ENCODE peak calls at places on chromosome 11, in four cellular contexts. One of them, this sample, is unnamed.

GRCh38 chr11:117443269-117444186 is 115.9 kb downstream of the CEP164 start:
- DNase-seq in GM12891: no peak
- DNase-seq in GM12878: no peak
- DNase-seq in K562: peak; percentile 66
- DNase-seq in this sample: peak; percentile 25

GRCh38 chr11:85751738-85752137 is 59.2 kb downstream of the SYTL2 start:
- DNase-seq in GM12878: no peak
- DNase-seq in GM12891: no peak
- DNase-seq in K562: no peak
- DNase-seq in this sample: no peak

GRCh38 chr11:84396521-84396920 is 1110.4 kb upstream of the CCDC90B start:
- DNase-seq in GM12878: no peak
- DNase-seq in K562: no peak
- DNase-seq in GM12891: no peak
- DNase-seq in this sample: no peak

GRCh38 chr11:47437746-47438418 is 11.1 kb downstream of the RAPSN start:
- DNase-seq in GM12878: no peak
- DNase-seq in K562: no peak
- DNase-seq in GM12891: no peak
- DNase-seq in this sample: no peak

GRCh38 chr11:47105541-47105940 is 71.1 kb downstream of the ARFGAP2 start:
- DNase-seq in K562: no peak
- DNase-seq in GM12891: no peak
- DNase-seq in GM12878: no peak
- DNase-seq in this sample: no peak

GRCh38 chr11:130666781-130667251 is 218.4 kb downstream of the ADAMTS15 start:
- DNase-seq in GM12891: no peak
- DNase-seq in GM12878: no peak
- DNase-seq in K562: no peak
- DNase-seq in this sample: no peak

GRCh38 chr11:1970956-1971355 is 23.8 kb downstream of the MRPL23 start:
- DNase-seq in GM12878: no peak
- DNase-seq in K562: no peak
- DNase-seq in GM12891: no peak
- DNase-seq in this sample: no peak

GRCh38 chr11:66531841-66532240 is 14.0 kb downstream of the ZDHHC24 start:
- DNase-seq in GM12891: no peak
- DNase-seq in K562: no peak
- DNase-seq in GM12878: no peak
- DNase-seq in this sample: no peak

GRCh38 chr11:60908803-60909202 is 2.4 kb upstream of the PRPF19 start:
- DNase-seq in GM12878: no peak
- DNase-seq in K562: no peak
- DNase-seq in GM12891: no peak
- DNase-seq in this sample: no peak

GRCh38 chr11:78038697-78039313 is 15.7 kb upstream of the KCTD14 start:
- DNase-seq in K562: no peak
- DNase-seq in GM12878: no peak
- DNase-seq in GM12891: no peak
- DNase-seq in this sample: no peak

GRCh38 chr11:15113381-15113780 is 1.3 kb upstream of the INSC start:
- DNase-seq in GM12878: peak; percentile 73
- DNase-seq in K562: no peak
- DNase-seq in GM12891: peak; percentile 45
- DNase-seq in this sample: peak; percentile 6

GRCh38 chr11:17014774-17015638 is 792 bp upstream of the PLEKHA7 start:
- DNase-seq in K562: peak; percentile 22
- DNase-seq in GM12891: peak; percentile 55
- DNase-seq in GM12878: no peak
- DNase-seq in this sample: peak; percentile 19

GRCh38 chr11:59866397-59866796 is at the start of gene TCN1:
- DNase-seq in K562: no peak
- DNase-seq in GM12878: no peak
- DNase-seq in GM12891: no peak
- DNase-seq in this sample: peak; percentile 87

GRCh38 chr11:45807792-45808238 is 2.9 kb downstream of the SLC35C1 start:
- DNase-seq in K562: no peak
- DNase-seq in GM12891: no peak
- DNase-seq in GM12878: no peak
- DNase-seq in this sample: no peak

GRCh38 chr11:120149246-120149645 is 11.3 kb upstream of the TRIM29 start:
- DNase-seq in K562: no peak
- DNase-seq in GM12891: no peak
- DNase-seq in GM12878: no peak
- DNase-seq in this sample: no peak

GRCh38 chr11:131137046-131137445 is 220.8 kb upstream of the SNX19 start:
- DNase-seq in K562: no peak
- DNase-seq in GM12891: no peak
- DNase-seq in GM12878: no peak
- DNase-seq in this sample: no peak

GRCh38 chr11:45846174-45846675 is 1.1 kb upstream of the CRY2 start:
- DNase-seq in GM12891: no peak
- DNase-seq in GM12878: no peak
- DNase-seq in K562: no peak
- DNase-seq in this sample: no peak

GRCh38 chr11:61279934-61280656 is 15.0 kb downstream of the VWCE start:
- DNase-seq in K562: no peak
- DNase-seq in GM12891: no peak
- DNase-seq in GM12878: no peak
- DNase-seq in this sample: no peak

GRCh38 chr11:72671144-72672099 is 2.8 kb downstream of the PDE2A start:
- DNase-seq in GM12891: no peak
- DNase-seq in GM12878: no peak
- DNase-seq in K562: no peak
- DNase-seq in this sample: no peak

GRCh38 chr11:66467034-66467659 is 442 bp downstream of the PELI3 start:
- DNase-seq in GM12878: no peak
- DNase-seq in K562: no peak
- DNase-seq in GM12891: no peak
- DNase-seq in this sample: no peak

GRCh38 chr11:86070435-86071056 is 1.7 kb upstream of the PICALM start:
- DNase-seq in GM12878: no peak
- DNase-seq in K562: no peak
- DNase-seq in GM12891: no peak
- DNase-seq in this sample: no peak

GRCh38 chr11:104078995-104079394 is 42.6 kb downstream of the DDI1 start:
- DNase-seq in GM12878: no peak
- DNase-seq in GM12891: no peak
- DNase-seq in K562: no peak
- DNase-seq in this sample: no peak

GRCh38 chr11:127470485-127470884 is 469.9 kb upstream of the KIRREL3 start:
- DNase-seq in GM12891: no peak
- DNase-seq in K562: peak; percentile 8
- DNase-seq in GM12878: no peak
- DNase-seq in this sample: peak; percentile 10

GRCh38 chr11:46845740-46846509 is at the start of gene CKAP5:
- DNase-seq in GM12891: peak; percentile 91
- DNase-seq in K562: peak; percentile 94
- DNase-seq in GM12878: peak; percentile 56
- DNase-seq in this sample: peak; percentile 90

GRCh38 chr11:69382131-69383128 is 88.5 kb downstream of the MYEOV start:
- DNase-seq in GM12878: peak; percentile 36
- DNase-seq in K562: peak; percentile 98
- DNase-seq in GM12891: no peak
- DNase-seq in this sample: peak; percentile 88

GRCh38 chr11:128692750-128693578 is 908 bp upstream of the FLI1 start:
- DNase-seq in GM12891: peak; percentile 49
- DNase-seq in GM12878: no peak
- DNase-seq in K562: no peak
- DNase-seq in this sample: no peak

GRCh38 chr11:130327716-130328115 is 13.0 kb upstream of the ZBTB44 start:
- DNase-seq in GM12878: no peak
- DNase-seq in GM12891: no peak
- DNase-seq in K562: no peak
- DNase-seq in this sample: no peak

GRCh38 chr11:88229303-88229702 is 54.1 kb upstream of the RAB38 start:
- DNase-seq in GM12878: no peak
- DNase-seq in GM12891: no peak
- DNase-seq in K562: no peak
- DNase-seq in this sample: no peak

GRCh38 chr11:10770626-10771254 is 19.7 kb downstream of the CTR9 start:
- DNase-seq in GM12891: no peak
- DNase-seq in GM12878: no peak
- DNase-seq in K562: peak; percentile 52
- DNase-seq in this sample: peak; percentile 42

GRCh38 chr11:20668844-20669832 is at the start of gene NELL1:
- DNase-seq in K562: no peak
- DNase-seq in GM12891: no peak
- DNase-seq in GM12878: no peak
- DNase-seq in this sample: no peak

GRCh38 chr11:129881570-129882170 is 13.7 kb downstream of the NFRKB start:
- DNase-seq in K562: peak; percentile 53
- DNase-seq in GM12878: no peak
- DNase-seq in GM12891: peak; percentile 50
- DNase-seq in this sample: peak; percentile 58

GRCh38 chr11:111329306-111330204 is 31.2 kb downstream of the POU2AF3 start:
- DNase-seq in GM12891: no peak
- DNase-seq in GM12878: no peak
- DNase-seq in K562: no peak
- DNase-seq in this sample: no peak

GRCh38 chr11:96758957-96759356 is 369.1 kb downstream of the JRKL start:
- DNase-seq in GM12878: no peak
- DNase-seq in K562: no peak
- DNase-seq in GM12891: no peak
- DNase-seq in this sample: no peak

GRCh38 chr11:96755752-96756151 is 365.9 kb downstream of the JRKL start:
- DNase-seq in GM12878: no peak
- DNase-seq in K562: no peak
- DNase-seq in GM12891: no peak
- DNase-seq in this sample: no peak

GRCh38 chr11:96755209-96755608 is 365.4 kb downstream of the JRKL start:
- DNase-seq in GM12891: no peak
- DNase-seq in GM12878: no peak
- DNase-seq in K562: no peak
- DNase-seq in this sample: no peak

GRCh38 chr11:96752221-96752620 is 362.4 kb downstream of the JRKL start:
- DNase-seq in GM12891: no peak
- DNase-seq in GM12878: no peak
- DNase-seq in K562: no peak
- DNase-seq in this sample: no peak

DNA sequence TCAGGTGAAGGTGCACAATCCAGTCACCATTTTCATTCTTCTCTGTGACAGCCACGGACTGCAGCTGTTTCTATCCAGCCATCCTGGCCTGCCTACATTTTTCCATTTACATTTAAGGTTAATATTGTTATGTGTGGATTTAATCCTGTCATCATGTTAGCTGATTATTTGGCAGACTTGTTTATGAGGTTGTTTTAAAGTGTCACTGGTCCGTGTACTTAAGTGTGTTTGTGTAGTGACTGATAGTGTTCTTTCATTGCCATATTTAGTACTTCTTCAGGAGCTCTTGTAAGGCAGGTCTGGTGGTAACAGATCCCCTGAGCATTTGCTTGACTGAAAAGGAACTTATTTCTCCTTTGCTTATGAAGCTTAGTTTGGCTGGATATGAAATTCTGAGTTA is 364.2 kb downstream of the JRKL start:
- DNase-seq in GM12878: no peak
- DNase-seq in GM12891: no peak
- DNase-seq in K562: no peak
- DNase-seq in this sample: no peak
- TF ChIP-seq SPI1 in GM12878: no peak
- TF ChIP-seq SPI1 in GM12891: no peak
- TF ChIP-seq SPI1 in K562: no peak
- TF ChIP-seq SPI1 in this sample: no peak

DNA sequence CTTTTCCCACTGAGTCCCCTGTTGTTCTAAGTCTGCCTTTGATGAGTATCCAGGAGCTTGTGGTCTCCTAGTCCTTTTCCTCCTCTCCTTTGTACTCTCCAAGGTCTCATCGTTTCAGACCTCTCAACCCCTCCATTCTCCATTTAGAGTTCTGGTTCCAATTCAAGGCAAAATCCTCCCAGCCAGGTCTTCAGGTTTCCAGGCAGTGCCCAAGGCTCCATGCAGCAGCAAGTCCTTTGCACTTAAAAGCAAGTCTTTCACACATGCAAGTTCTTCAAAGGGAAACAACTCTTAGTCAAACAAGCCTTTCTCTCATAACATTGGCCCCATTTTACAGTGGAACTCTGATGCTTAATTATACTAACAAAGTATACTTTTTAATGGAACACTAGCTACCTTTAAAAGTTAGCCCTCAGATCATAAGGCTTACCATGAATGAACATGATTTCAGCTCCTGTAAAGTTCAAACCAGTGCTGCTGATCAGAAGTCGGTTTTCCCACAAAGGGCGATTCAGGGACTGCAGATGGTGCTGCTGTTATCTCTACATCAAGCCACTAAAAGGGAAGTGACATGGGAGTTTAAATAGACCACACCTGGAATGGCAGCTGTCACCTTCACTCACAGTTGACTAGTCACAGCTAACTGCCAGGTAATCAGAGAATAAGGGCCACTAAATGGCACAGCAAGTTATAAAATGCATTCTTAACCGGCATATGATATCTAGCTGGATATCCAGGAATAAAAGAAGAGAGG is 581.3 kb upstream of the ARHGAP42 start:
- DNase-seq in GM12878: no peak
- DNase-seq in K562: no peak
- DNase-seq in GM12891: no peak
- DNase-seq in this sample: no peak
- TF ChIP-seq SPI1 in GM12878: no peak
- TF ChIP-seq SPI1 in K562: no peak
- TF ChIP-seq SPI1 in GM12891: no peak
- TF ChIP-seq SPI1 in this sample: no peak

GRCh38 chr11:44564198-44564597 is 1.3 kb upstream of the CD82 start:
- DNase-seq in GM12891: no peak
- DNase-seq in K562: no peak
- DNase-seq in GM12878: no peak
- DNase-seq in this sample: no peak
- TF ChIP-seq SPI1 in GM12891: no peak
- TF ChIP-seq SPI1 in K562: no peak
- TF ChIP-seq SPI1 in GM12878: no peak
- TF ChIP-seq SPI1 in this sample: no peak

DNA sequence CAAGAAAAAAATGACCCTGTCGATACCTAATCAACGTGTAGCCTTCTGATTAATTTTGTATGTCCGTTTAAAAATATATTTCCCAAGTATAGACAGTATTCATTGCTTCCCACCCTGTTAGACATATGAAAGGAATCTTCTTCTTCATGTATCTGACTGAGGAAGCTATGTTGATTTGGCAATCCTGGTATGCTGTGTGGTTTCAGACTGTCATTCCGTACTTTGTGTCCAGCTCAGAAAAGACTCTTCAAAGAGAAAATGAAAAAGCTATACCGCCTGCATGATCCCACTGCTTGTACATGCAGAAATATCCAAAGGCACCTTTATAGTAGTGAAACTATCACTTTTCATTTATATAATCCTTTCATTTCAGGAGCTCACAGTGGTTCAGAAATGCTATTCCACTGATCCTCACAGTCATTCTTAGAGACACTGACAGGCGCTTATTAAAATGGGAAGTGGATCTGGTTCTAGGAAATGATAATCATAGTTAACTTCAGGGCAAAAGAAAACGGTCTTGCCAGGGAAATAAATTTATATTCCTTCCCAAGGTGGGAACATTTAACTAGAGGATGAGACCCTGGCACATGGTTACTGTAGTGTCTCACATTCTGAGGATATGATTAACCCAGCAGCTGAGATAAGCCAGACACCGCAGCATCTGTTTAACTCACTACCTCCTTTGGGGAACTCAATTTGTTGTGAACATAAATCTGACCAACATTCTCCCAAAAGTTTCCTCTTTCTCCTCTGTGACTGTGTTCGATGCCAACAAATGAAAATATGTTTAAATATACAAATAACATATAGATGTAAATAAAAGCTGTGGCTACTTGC is 599.2 kb upstream of the LUZP2 start:
- DNase-seq in GM12878: no peak
- DNase-seq in GM12891: no peak
- DNase-seq in K562: no peak
- DNase-seq in this sample: no peak
- TF ChIP-seq SPI1 in GM12878: no peak
- TF ChIP-seq SPI1 in GM12891: no peak
- TF ChIP-seq SPI1 in K562: no peak
- TF ChIP-seq SPI1 in this sample: no peak

This sample was measured in HL-60.